ENCODE peak calls at places on chromosomes 3 and 15, in four cellular contexts. U is endothelial cell of umbilical vein, D is breast epithelium, F is spleen. L is an unnamed sample.
A peak's percentile ranks its signal among the peaks of the same experiment; 100 is the strongest.

GRCh38 chr15:100925480-100925879 is 6.3 kb downstream of the LRRK1 start:
- DNase-seq in D (no peak), F (no peak), U (no peak), L (no peak)

GRCh38 chr3:139764936-139765335 is 87.2 kb upstream of the NMNAT3 start:
- DNase-seq in F (no peak), D (no peak), U (no peak), L (no peak)

GRCh38 chr3:4681301-4681700 is 188.2 kb downstream of the ITPR1 start:
- DNase-seq in F (no peak), U (no peak), D (no peak), L (no peak)

GRCh38 chr3:188491276-188491687 is 337.3 kb downstream of the LPP start:
- DNase-seq in U (peak; percentile 63), D (no peak), F (no peak), L (no peak)

GRCh38 chr3:10195692-10196091 is 31.0 kb downstream of the IRAK2 start:
- DNase-seq in F (peak; percentile 79), D (no peak), U (no peak), L (no peak)

GRCh38 chr3:59862686-59863085 is 812.9 kb upstream of the CFAP20DC start:
- DNase-seq in F (no peak), U (no peak), D (no peak), L (no peak)

GRCh38 chr3:72376917-72377710 is 471.1 kb downstream of the SHQ1 start:
- DNase-seq in D (no peak), U (no peak), F (no peak), L (no peak)

GRCh38 chr15:52546031-52546751 is 17.5 kb upstream of the MYO5A start:
- DNase-seq in D (no peak), U (no peak), F (peak; percentile 62), L (no peak)

GRCh38 chr15:91049378-91050127 is 27.2 kb upstream of the VPS33B start:
- DNase-seq in U (peak; percentile 66), F (no peak), D (peak; percentile 42), L (no peak)

GRCh38 chr3:159947220-159947619 is 41.4 kb upstream of the IL12A start:
- DNase-seq in D (no peak), U (peak; percentile 9), F (no peak), L (no peak)

GRCh38 chr15:50181983-50182232 is at the start of gene SLC27A2:
- DNase-seq in U (no peak), F (no peak), D (no peak), L (no peak)

GRCh38 chr3:23075478-23075877 is 127.6 kb upstream of the UBE2E2 start:
- DNase-seq in F (no peak), U (no peak), D (no peak), L (no peak)

GRCh38 chr3:8875831-8876230 is 87.4 kb downstream of the RAD18 start:
- DNase-seq in D (no peak), U (no peak), F (no peak), L (no peak)

GRCh38 chr3:16477054-16477453 is 36.4 kb downstream of the RFTN1 start:
- DNase-seq in F (no peak), U (no peak), D (no peak), L (no peak)

GRCh38 chr3:114498779-114499370 is 205.0 kb downstream of the TIGIT start:
- DNase-seq in D (no peak), U (no peak), F (no peak), L (no peak)

GRCh38 chr15:79212589-79213139 is 69.9 kb upstream of the ANKRD34C start:
- DNase-seq in U (no peak), D (no peak), F (no peak), L (peak; percentile 57)

GRCh38 chr3:19668163-19668562 is 265.9 kb downstream of the EFHB start:
- DNase-seq in D (no peak), F (no peak), U (no peak), L (no peak)

GRCh38 chr15:33100314-33100713 is 94.2 kb downstream of the FMN1 start:
- DNase-seq in D (no peak), U (no peak), F (no peak), L (no peak)

GRCh38 chr3:50156991-50157493 is 1.9 kb downstream of the SEMA3F start:
- DNase-seq in U (peak; percentile 54), F (no peak), D (no peak), L (no peak)

GRCh38 chr3:190301591-190301990 is 20.7 kb downstream of the CLDN1 start:
- DNase-seq in D (no peak), F (no peak), U (peak; percentile 24), L (no peak)

GRCh38 chr3:32076566-32076965 is 29.9 kb upstream of the GPD1L start:
- DNase-seq in D (no peak), F (no peak), U (no peak), L (no peak)

GRCh38 chr3:181752202-181752671 is 40.5 kb downstream of the SOX2 start:
- DNase-seq in D (no peak), F (no peak), U (no peak), L (no peak)

GRCh38 chr3:57862894-57863293 is 106.8 kb downstream of the SLMAP start:
- DNase-seq in D (no peak), F (no peak), U (no peak), L (no peak)

GRCh38 chr15:50907866-50908208 is 646 bp upstream of the AP4E1 start:
- DNase-seq in F (no peak), D (no peak), U (peak; percentile 62), L (no peak)

GRCh38 chr3:30989266-30989799 is 94.9 kb upstream of the GADL1 start:
- DNase-seq in F (no peak), U (no peak), D (no peak), L (no peak)

GRCh38 chr3:30984855-30985793 is 90.7 kb upstream of the GADL1 start:
- DNase-seq in F (no peak), U (peak; percentile 13), D (no peak), L (no peak)

GRCh38 chr3:30986551-30986950 is 92.1 kb upstream of the GADL1 start:
- DNase-seq in U (no peak), D (no peak), F (no peak), L (no peak)

GRCh38 chr3:30988774-30989173 is 94.3 kb upstream of the GADL1 start:
- DNase-seq in D (no peak), F (no peak), U (no peak), L (no peak)
- H3K4me3 ChIP-seq in D (no peak overlapping the region), F (no peak overlapping the region), U (no peak overlapping the region), L (no peak overlapping the region)

GRCh38 chr3:12194209-12194608 is 35.5 kb upstream of the TIMP4 start:
- DNase-seq in U (peak; percentile 34), F (no peak), D (no peak), L (no peak)

GRCh38 chr3:12192655-12193484 is 34.2 kb upstream of the TIMP4 start:
- DNase-seq in D (no peak), F (no peak), U (no peak), L (no peak)

GRCh38 chr3:12192173-12192572 is 33.5 kb upstream of the TIMP4 start:
- DNase-seq in U (no peak), D (no peak), F (no peak), L (no peak)

GRCh38 chr3:12194669-12195161 is 36.0 kb upstream of the TIMP4 start:
- DNase-seq in U (no peak), D (no peak), F (peak; percentile 82), L (no peak)

GRCh38 chr3:12193485-12194165 is 34.9 kb upstream of the TIMP4 start:
- DNase-seq in F (no peak), D (no peak), U (peak; percentile 79), L (no peak)
- TF ChIP-seq POLR2AphosphoS5 in F (no peak), D (no peak), U (peak; percentile 68), L (no peak)

GRCh38 chr3:52173101-52173500 is 18.9 kb upstream of the POC1A start:
- DNase-seq in F (peak; percentile 47), U (no peak), D (no peak), L (no peak)
- H3K9me3 ChIP-seq in F (no peaks in the 10 kb centered on the region), U (no peaks in the 10 kb centered on the region), D (no peaks in the 10 kb centered on the region), L (no peaks in the 10 kb centered on the region)

DNA sequence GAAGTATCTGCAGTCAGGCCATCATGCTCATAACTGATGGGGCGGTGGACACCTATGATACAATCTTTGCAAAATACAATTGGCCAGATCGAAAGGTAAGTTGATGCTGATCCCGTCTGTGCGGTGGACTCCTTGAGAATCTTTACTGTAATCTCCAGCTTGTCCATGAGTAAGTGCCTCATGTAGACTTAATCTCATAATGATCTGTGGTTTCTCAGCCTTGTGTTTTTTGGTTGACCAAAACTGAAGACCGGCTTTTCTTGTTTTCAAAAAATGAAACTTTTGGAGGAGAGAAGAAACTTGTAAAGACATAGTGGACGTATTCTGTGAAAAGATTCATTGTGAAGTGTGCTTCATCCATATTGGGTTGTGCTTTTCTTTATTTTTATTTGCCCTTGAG is 285.7 kb downstream of the LRTM1 start:
- DNase-seq in F (no peak), D (no peak), U (no peak), L (no peak)
- H3K4me3 ChIP-seq in F (no peak overlapping the region), D (no peak overlapping the region), U (no peak overlapping the region), L (no peak overlapping the region)

DNA sequence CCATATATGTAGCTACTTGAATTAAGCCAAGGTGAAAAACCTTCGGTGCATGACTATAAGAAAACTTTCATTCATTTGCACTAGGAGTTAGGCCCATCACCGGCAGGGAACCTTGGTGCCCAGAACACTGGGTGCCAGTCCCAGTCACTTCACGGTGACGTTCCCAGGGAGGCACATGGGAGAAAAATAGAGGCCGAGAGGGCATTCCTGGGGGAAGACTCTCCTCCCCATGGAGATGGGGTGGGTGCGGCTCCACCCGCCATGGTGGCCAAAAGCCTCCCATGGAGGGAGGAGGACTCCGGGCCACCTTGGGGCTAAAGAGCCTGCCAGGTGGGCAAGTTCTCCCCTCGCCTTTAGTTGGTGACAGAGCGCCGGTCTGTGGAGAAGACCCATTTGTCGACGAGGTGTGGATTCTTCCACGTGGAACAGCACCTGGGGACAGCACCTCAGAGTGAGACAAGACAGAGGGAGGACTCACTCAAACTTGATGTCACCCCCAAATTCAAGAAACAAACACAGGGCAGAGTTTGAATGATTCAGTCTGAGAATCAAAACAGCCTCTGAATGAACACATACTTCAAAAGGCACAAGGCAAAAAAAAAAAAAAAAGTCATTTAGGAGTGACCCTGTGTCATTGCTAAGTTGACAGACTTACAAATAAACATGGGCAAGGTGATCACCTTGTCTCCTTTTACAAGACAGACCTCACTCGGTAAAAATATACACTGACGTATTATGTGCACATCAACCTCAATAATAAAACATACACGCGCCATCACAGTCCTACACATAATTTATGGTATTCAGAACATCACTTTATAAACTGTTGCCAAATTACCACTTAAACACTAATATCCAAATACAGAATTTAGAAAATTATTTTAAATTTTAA is 38.6 kb downstream of the ZXDC start:
- DNase-seq in U (no peak), D (no peak), F (peak; percentile 62), L (no peak)
- TF ChIP-seq POLR2AphosphoS5 in U (no peak), D (no peak), F (no peak), L (no peak)

L was measured in suprapubic skin.